ENCODE peak calls at places on chromosomes 6 and 20, in six cellular contexts. O is stomach, Q is tibial nerve, W is esophagus muscularis mucosa, P is transverse colon, V is ovary. G is an unnamed sample.

GRCh38 chr20:2578430-2579192 is 42.2 kb downstream of the TMC2 start:
- DNase-seq in O (peak), Q (no peak), W (peak), P (peak), V (no peak), G (no peak)

GRCh38 chr6:24911983-24912382 is 23.8 kb downstream of the RIPOR2 start:
- DNase-seq in O (no peak), Q (no peak), W (peak), P (no peak), V (no peak), G (no peak)

GRCh38 chr6:148566664-148567350 is 180.0 kb upstream of the UST start:
- DNase-seq in O (no peak), Q (no peak), W (no peak), P (no peak), V (no peak), G (no peak)

GRCh38 chr20:44256961-44257360 is 9.9 kb downstream of the GDAP1L1 start:
- DNase-seq in O (no peak), Q (no peak), W (no peak), P (no peak), V (no peak), G (no peak)

GRCh38 chr6:85594197-85594930 is 706 bp upstream of the SNX14 start:
- DNase-seq in O (no peak), Q (no peak), W (no peak), P (no peak), V (no peak), G (no peak)

GRCh38 chr20:63782051-63782471 is 42.5 kb downstream of the SLC2A4RG start:
- DNase-seq in O (no peak), Q (no peak), W (no peak), P (no peak), V (no peak), G (no peak)

GRCh38 chr6:117733341-117733740 is 58.1 kb downstream of the NUS1 start:
- DNase-seq in O (no peak), Q (no peak), W (no peak), P (no peak), V (no peak), G (no peak)

GRCh38 chr6:163405412-163406309 is 8.9 kb upstream of the QKI start:
- DNase-seq in O (peak), Q (peak), W (peak), P (peak), V (peak), G (peak)

GRCh38 chr6:34671801-34672656 is 24.5 kb downstream of the ILRUN start:
- DNase-seq in O (no peak), Q (no peak), W (no peak), P (peak), V (no peak), G (no peak)

GRCh38 chr6:113182370-113183141 is 674.6 kb upstream of the MARCKS start:
- DNase-seq in O (no peak), Q (no peak), W (no peak), P (no peak), V (no peak), G (no peak)

GRCh38 chr6:82980086-82980485 is 85.6 kb downstream of the UBE3D start:
- DNase-seq in O (no peak), Q (no peak), W (no peak), P (no peak), V (no peak), G (no peak)

GRCh38 chr6:150417899-150418824 is 49.4 kb downstream of the IYD start:
- DNase-seq in O (no peak), Q (peak), W (no peak), P (peak), V (no peak), G (no peak)

GRCh38 chr6:94272327-94272726 is 853.0 kb upstream of the EPHA7 start:
- DNase-seq in O (no peak), Q (no peak), W (no peak), P (no peak), V (no peak), G (no peak)

GRCh38 chr6:72363844-72364740 is 257.8 kb upstream of the KCNQ5 start:
- DNase-seq in O (no peak), Q (peak), W (no peak), P (no peak), V (no peak), G (no peak)

GRCh38 chr6:27076116-27076515 is 171.4 kb upstream of the PRSS16 start:
- DNase-seq in O (no peak), Q (no peak), W (no peak), P (no peak), V (no peak), G (no peak)

GRCh38 chr20:8155848-8156602 is 24.0 kb downstream of the PLCB1 start:
- DNase-seq in O (no peak), Q (no peak), W (no peak), P (no peak), V (no peak), G (no peak)

GRCh38 chr6:99187429-99187828 is 162.0 kb downstream of the FAXC start:
- DNase-seq in O (no peak), Q (no peak), W (no peak), P (no peak), V (no peak), G (no peak)

GRCh38 chr6:166752097-166752496 is 125.0 kb upstream of the RPS6KA2 start:
- DNase-seq in O (no peak), Q (no peak), W (no peak), P (no peak), V (no peak), G (no peak)

GRCh38 chr6:137341721-137342195 is 122.6 kb upstream of the IFNGR1 start:
- DNase-seq in O (peak), Q (no peak), W (no peak), P (peak), V (no peak), G (no peak)

GRCh38 chr6:22600059-22600458 is 30.7 kb downstream of the HDGFL1 start:
- DNase-seq in O (no peak), Q (no peak), W (no peak), P (no peak), V (no peak), G (no peak)

GRCh38 chr6:50087231-50087954 is 37.7 kb upstream of the DEFB112 start:
- DNase-seq in O (no peak), Q (no peak), W (no peak), P (no peak), V (no peak), G (no peak)

GRCh38 chr6:69719602-69720193 is 77.1 kb downstream of the LMBRD1 start:
- DNase-seq in O (no peak), Q (no peak), W (no peak), P (no peak), V (no peak), G (no peak)

GRCh38 chr6:104955927-104956662 is 812 bp upstream of the LIN28B start:
- DNase-seq in O (no peak), Q (no peak), W (no peak), P (no peak), V (no peak), G (no peak)

GRCh38 chr6:166520905-166521834 is 65.3 kb downstream of the RAMACL start:
- DNase-seq in O (no peak), Q (no peak), W (no peak), P (no peak), V (no peak), G (no peak)

GRCh38 chr20:34529742-34530141 is 13.5 kb downstream of the DYNLRB1 start:
- DNase-seq in O (no peak), Q (no peak), W (no peak), P (no peak), V (no peak), G (peak)

GRCh38 chr20:64239449-64240242 is 15.9 kb upstream of the PCMTD2 start:
- DNase-seq in O (no peak), Q (no peak), W (no peak), P (no peak), V (peak), G (peak)

GRCh38 chr6:131581523-131581922 is 8.5 kb downstream of the ARG1 start:
- DNase-seq in O (no peak), Q (no peak), W (no peak), P (no peak), V (no peak), G (no peak)

GRCh38 chr20:24815931-24816330 is 133.1 kb upstream of the CST7 start:
- DNase-seq in O (no peak), Q (no peak), W (no peak), P (no peak), V (no peak), G (no peak)

GRCh38 chr6:98834060-98835031 is at the start of gene POU3F2:
- DNase-seq in O (peak), Q (peak), W (no peak), P (peak), V (peak), G (peak)

GRCh38 chr6:144615870-144616269 is 330.7 kb downstream of the UTRN start:
- DNase-seq in O (no peak), Q (no peak), W (no peak), P (no peak), V (no peak), G (no peak)

GRCh38 chr6:14488185-14488584 is 370.6 kb downstream of the CD83 start:
- DNase-seq in O (no peak), Q (no peak), W (no peak), P (no peak), V (no peak), G (no peak)

GRCh38 chr6:14487625-14488024 is 370.1 kb downstream of the CD83 start:
- DNase-seq in O (no peak), Q (no peak), W (no peak), P (no peak), V (no peak), G (no peak)

GRCh38 chr6:14489445-14489844 is 371.9 kb downstream of the CD83 start:
- DNase-seq in O (no peak), Q (no peak), W (no peak), P (no peak), V (no peak), G (no peak)
- TF ChIP-seq EP300 in O (no peak), Q (no peak), W (no peak), P (no peak), V (no peak), G (no peak)

GRCh38 chr20:19211252-19211651 is 1.2 kb upstream of the SLC24A3 start:
- DNase-seq in O (no peak), Q (no peak), W (no peak), P (no peak), V (peak), G (no peak)
- H3K4me3 ChIP-seq in O (peak), Q (no peak), W (peak), P (peak), V (peak), G (peak)

GRCh38 chr6:36735110-36735971 is 37.7 kb downstream of the RAB44 start:
- DNase-seq in O (peak), Q (peak), W (peak), P (peak), V (peak), G (peak)
- TF ChIP-seq CTCF in O (peak), Q (peak), W (peak), P (no peak), V (no peak), G (no peak)

DNA sequence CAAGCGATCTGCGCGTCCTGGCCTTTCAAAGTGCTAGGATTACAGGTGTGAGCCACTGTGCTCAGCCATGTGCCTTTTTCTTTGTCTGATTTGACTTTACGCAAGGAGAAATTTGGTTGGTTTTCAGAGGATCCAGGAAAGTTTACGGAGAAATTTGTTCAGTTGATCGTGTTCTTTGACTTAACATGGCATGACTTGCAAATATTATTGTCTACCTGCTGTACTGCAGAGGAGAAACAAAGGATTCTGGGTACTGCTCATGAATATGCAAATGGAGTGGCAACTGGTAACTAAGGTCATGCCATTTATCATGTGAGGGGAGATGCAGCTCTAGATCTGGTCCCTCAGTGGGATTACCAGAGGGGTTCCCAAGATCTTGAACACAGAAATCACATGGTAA is 68.8 kb upstream of the CHD6 start:
- DNase-seq in O (no peak), Q (no peak), W (no peak), P (no peak), V (no peak), G (no peak)
- TF ChIP-seq EP300 in O (no peak), Q (no peak), W (no peak), P (no peak), V (no peak), G (no peak)

GRCh38 chr20:49983123-49983847 is 505 bp downstream of the SNAI1 start:
- DNase-seq in O (no peak), Q (no peak), W (no peak), P (no peak), V (no peak), G (no peak)

GRCh38 chr20:49985617-49986016 is 2.8 kb downstream of the SNAI1 start:
- DNase-seq in O (no peak), Q (no peak), W (no peak), P (no peak), V (no peak), G (no peak)

GRCh38 chr20:49985157-49985556 is 2.4 kb downstream of the SNAI1 start:
- DNase-seq in O (no peak), Q (no peak), W (no peak), P (no peak), V (no peak), G (no peak)

GRCh38 chr20:49983848-49984408 is 1.1 kb downstream of the SNAI1 start:
- DNase-seq in O (no peak), Q (no peak), W (no peak), P (no peak), V (peak), G (no peak)

DNA sequence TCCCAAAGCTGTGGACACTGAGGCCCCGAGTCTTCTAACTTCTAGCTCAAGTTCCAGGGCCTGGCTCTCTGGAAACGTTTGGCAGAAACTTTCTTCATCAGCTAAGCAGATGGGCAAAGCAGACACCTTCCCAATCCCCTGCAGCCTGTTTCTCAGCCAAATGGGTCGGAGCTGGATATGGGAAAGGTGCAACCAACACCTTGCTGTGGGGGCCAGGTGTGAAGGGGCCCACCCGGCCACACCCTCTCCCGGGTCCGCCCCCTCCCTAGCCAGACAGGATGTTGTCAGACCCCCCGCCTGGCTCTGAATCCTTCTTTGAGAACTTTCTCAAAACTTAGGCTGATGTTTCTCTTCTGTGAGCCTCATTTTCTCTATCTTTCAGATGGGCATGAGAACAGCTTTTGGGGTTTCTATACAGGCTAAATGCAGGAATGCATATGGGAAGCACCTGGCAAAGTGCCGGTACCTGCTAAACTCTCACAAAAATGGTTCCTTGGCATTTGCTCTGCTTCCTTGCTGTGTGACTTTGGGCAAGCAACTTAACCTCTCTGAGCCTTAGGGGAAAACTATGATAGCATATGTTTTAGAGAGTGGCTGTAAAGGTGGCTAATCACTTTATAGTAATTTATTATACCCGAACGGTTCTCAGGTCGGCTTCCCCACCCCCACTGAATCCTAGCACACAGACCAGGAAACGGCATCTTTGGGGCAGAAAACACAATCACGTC is 1.8 kb downstream of the SNAI1 start:
- DNase-seq in O (no peak), Q (no peak), W (no peak), P (no peak), V (no peak), G (no peak)
- H3K4me3 ChIP-seq in O (peak), Q (peak), W (peak), P (peak), V (no peak), G (peak)

DNA sequence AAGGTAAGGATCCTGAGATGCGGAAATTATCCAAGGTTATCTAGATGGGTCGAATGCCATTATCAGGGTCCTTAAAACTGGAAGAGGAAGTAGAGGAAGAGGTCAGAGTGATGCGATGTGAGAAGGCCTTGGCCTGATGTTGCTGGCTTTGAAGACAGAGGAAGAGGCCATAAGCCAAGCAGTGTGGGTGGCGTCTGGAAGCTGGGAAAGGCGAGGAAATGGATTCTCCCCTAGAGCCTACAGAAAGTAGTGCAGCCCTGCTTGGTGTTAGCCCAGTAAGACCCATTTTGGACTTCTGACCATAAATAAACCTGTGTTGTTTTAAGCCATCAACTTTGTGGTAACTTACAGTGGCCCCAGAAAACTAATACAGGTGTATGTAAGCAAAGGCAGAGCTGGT is 2.0 kb downstream of the SRXN1 start:
- DNase-seq in O (no peak), Q (no peak), W (no peak), P (no peak), V (no peak), G (no peak)
- TF ChIP-seq CTCF in O (no peak), Q (no peak), W (peak), P (no peak), V (no peak), G (no peak)

GRCh38 chr20:33257237-33257636 is 21.4 kb downstream of the BPIFA1 start:
- DNase-seq in O (no peak), Q (no peak), W (no peak), P (no peak), V (no peak), G (no peak)
- TF ChIP-seq EP300 in O (no peak), Q (no peak), W (no peak), P (no peak), V (no peak), G (no peak)

G was measured in suprapubic skin.